ENCODE peak calls at places on chromosome 2, in four cellular contexts. U, Q, V and O are unnamed samples.

GRCh38 chr2:186533717-186534116 is 47.7 kb downstream of the ZC3H15 start:
- DNase-seq in U (no peak), Q (no peak), V (no peak), O (no peak)

GRCh38 chr2:137249463-137249862 is 484.1 kb downstream of the THSD7B start:
- DNase-seq in U (no peak), Q (no peak), V (no peak), O (no peak)

GRCh38 chr2:88092773-88093172 is 25.1 kb downstream of the SMYD1 start:
- DNase-seq in U (no peak), Q (no peak), V (no peak), O (no peak)

GRCh38 chr2:176110975-176111663 is 4.0 kb downstream of the HOXD11 start:
- DNase-seq in U (peak), Q (peak), V (no peak), O (peak)

GRCh38 chr2:40279001-40279400 is 172.9 kb downstream of the SLC8A1 start:
- DNase-seq in U (no peak), Q (no peak), V (no peak), O (no peak)

GRCh38 chr2:108184421-108184820 is 55.3 kb upstream of the SULT1C3 start:
- DNase-seq in U (peak), Q (peak), V (no peak), O (no peak)

GRCh38 chr2:169010633-169011460 is 20.3 kb downstream of the ABCB11 start:
- DNase-seq in U (no peak), Q (no peak), V (no peak), O (no peak)

GRCh38 chr2:127559454-127559853 is 24.0 kb downstream of the MYO7B start:
- DNase-seq in U (no peak), Q (no peak), V (no peak), O (no peak)

GRCh38 chr2:54638103-54638502 is 85.4 kb upstream of the EML6 start:
- DNase-seq in U (no peak), Q (no peak), V (no peak), O (no peak)

GRCh38 chr2:160612266-160612864 is 118.8 kb upstream of the RBMS1 start:
- DNase-seq in U (no peak), Q (no peak), V (no peak), O (no peak)

GRCh38 chr2:21281876-21282514 is 158.2 kb downstream of the TDRD15 start:
- DNase-seq in U (peak), Q (no peak), V (no peak), O (no peak)

GRCh38 chr2:121212661-121213325 is 72.2 kb downstream of the TFCP2L1 start:
- DNase-seq in U (no peak), Q (peak), V (no peak), O (peak)

GRCh38 chr2:654896-655295 is 22.3 kb downstream of the TMEM18 start:
- DNase-seq in U (no peak), Q (no peak), V (no peak), O (no peak)

GRCh38 chr2:238155051-238155760 is 3.6 kb upstream of the ERFE start:
- DNase-seq in U (no peak), Q (peak), V (no peak), O (no peak)

GRCh38 chr2:203437516-203437915 is 97.6 kb downstream of the RAPH1 start:
- DNase-seq in U (no peak), Q (no peak), V (no peak), O (no peak)

GRCh38 chr2:12035029-12035720 is 288.7 kb downstream of the LPIN1 start:
- DNase-seq in U (no peak), Q (no peak), V (no peak), O (no peak)

GRCh38 chr2:11945139-11946126 is 199.0 kb downstream of the LPIN1 start:
- DNase-seq in U (no peak), Q (no peak), V (no peak), O (no peak)

GRCh38 chr2:63846487-63846886 is 4.8 kb downstream of the UGP2 start:
- DNase-seq in U (peak), Q (no peak), V (no peak), O (no peak)

GRCh38 chr2:47336259-47337238 is 66.4 kb upstream of the MSH2 start:
- DNase-seq in U (no peak), Q (no peak), V (no peak), O (no peak)

GRCh38 chr2:188789951-188790350 is 184.2 kb upstream of the COL3A1 start:
- DNase-seq in U (no peak), Q (no peak), V (no peak), O (no peak)

GRCh38 chr2:236536727-236537398 is 32.8 kb upstream of the ACKR3 start:
- DNase-seq in U (no peak), Q (no peak), V (no peak), O (no peak)